ENCODE peak calls at places on chromosomes 12 and 14, in five cellular contexts. K, Z, D, L and P are unnamed samples.

GRCh38 chr12:1681493-1681807 is 9.4 kb upstream of the ADIPOR2 start:
- DNase-seq in K (no peak), Z (no peak), D (no peak), L (no peak), P (no peak)

GRCh38 chr14:55514819-55515470 is 65.1 kb upstream of the KTN1 start:
- DNase-seq in K (no peak), Z (no peak), D (no peak), L (no peak), P (no peak)

GRCh38 chr14:65249471-65250161 is 147.3 kb upstream of the MAX start:
- DNase-seq in K (no peak), Z (no peak), D (no peak), L (no peak), P (no peak)

GRCh38 chr12:123533672-123534643 is at the start of gene RILPL1:
- DNase-seq in K (peak), Z (peak), D (peak), L (peak), P (peak)

GRCh38 chr14:64442300-64442988 is 22.9 kb upstream of the AKAP5 start:
- DNase-seq in K (no peak), Z (no peak), D (no peak), L (no peak), P (no peak)

GRCh38 chr12:19404232-19404880 is 34.9 kb upstream of the AEBP2 start:
- DNase-seq in K (peak), Z (no peak), D (no peak), L (no peak), P (no peak)

GRCh38 chr12:76025601-76026575 is 5.7 kb downstream of the PHLDA1 start:
- DNase-seq in K (no peak), Z (no peak), D (no peak), L (no peak), P (no peak)

GRCh38 chr14:34030864-34031263 is 80.0 kb upstream of the EGLN3 start:
- DNase-seq in K (no peak), Z (no peak), D (no peak), L (no peak), P (no peak)

GRCh38 chr14:35385042-35385839 is 19.3 kb downstream of the NFKBIA start:
- DNase-seq in K (no peak), Z (no peak), D (peak), L (no peak), P (peak)

GRCh38 chr12:131103614-131104463 is 150.1 kb downstream of the ADGRD1 start:
- DNase-seq in K (no peak), Z (no peak), D (peak), L (no peak), P (no peak)

GRCh38 chr12:12501121-12501520 is 61.5 kb downstream of the DUSP16 start:
- DNase-seq in K (no peak), Z (no peak), D (no peak), L (no peak), P (no peak)

GRCh38 chr14:66426451-66426850 is 59.7 kb upstream of the CCDC196 start:
- DNase-seq in K (no peak), Z (no peak), D (no peak), L (no peak), P (no peak)

GRCh38 chr14:104393898-104394605 is 185.5 kb upstream of the C14orf180 start:
- DNase-seq in K (peak), Z (no peak), D (peak), L (peak), P (no peak)